ENCODE peak calls at places on chromosomes 1 and 21, in nine cellular contexts. L is fibroblast of the conjunctiva; Z is mucosa of gallbladder; F is LNCaP clone FGC; A is fibroblast of lung; T is hypothalamus; R is T-helper 9 cell; S is stimulated activated CD4-positive, alpha-beta T cell treated with anti-CD3 and anti-CD28 coated beads, Interleukin-4, amount 100 ng/mL, for 48 hours; H is sigmoid colon. Q is an unnamed sample.

GRCh38 chr1:184941735-184942134 is 32.6 kb downstream of the NIBAN1 start:
- DNase-seq in H (no peak), S (no peak), A (no peak), F (no peak), L (no peak), T (no peak), R (no peak), Z (no peak), Q (no peak)

GRCh38 chr1:94609619-94610018 is 68.1 kb upstream of the F3 start:
- DNase-seq in H (no peak), L (no peak), Z (no peak), T (no peak), R (no peak), S (no peak), A (no peak), F (no peak), Q (no peak)

GRCh38 chr1:171188388-171189266 is 3.5 kb downstream of the FMO2 start:
- DNase-seq in F (peak; percentile 17), T (no peak), H (no peak), R (peak; percentile 10), Z (peak; percentile 61), S (peak; percentile 15), A (peak; percentile 37), L (peak; percentile 74), Q (no peak)

GRCh38 chr1:98704474-98704873 is 43.0 kb downstream of the SNX7 start:
- DNase-seq in F (no peak), H (no peak), S (no peak), A (peak; percentile 66), Z (no peak), R (no peak), L (peak; percentile 0), T (no peak), Q (no peak)

GRCh38 chr1:169484683-169485426 is 889 bp downstream of the SLC19A2 start:
- DNase-seq in R (peak; percentile 7), A (peak; percentile 72), L (peak; percentile 32), S (peak; percentile 5), F (no peak), H (peak; percentile 89), T (no peak), Z (peak; percentile 61), Q (no peak)

GRCh38 chr1:180962178-180962577 is 49.5 kb downstream of the KIAA1614 start:
- DNase-seq in L (no peak), R (no peak), S (no peak), T (no peak), Z (no peak), F (no peak), A (no peak), H (no peak), Q (no peak)

GRCh38 chr1:224331326-224331725 is 1.4 kb upstream of the NVL start:
- DNase-seq in T (no peak), H (no peak), R (no peak), F (no peak), S (no peak), A (no peak), Z (no peak), L (no peak), Q (no peak)

GRCh38 chr1:110060034-110060661 is 10.3 kb downstream of the ALX3 start:
- DNase-seq in S (peak; percentile 76), H (no peak), Z (no peak), L (no peak), A (no peak), F (no peak), R (peak; percentile 76), T (no peak), Q (peak; percentile 4)

GRCh38 chr1:22288593-22289241 is 145.8 kb upstream of the WNT4 start:
- DNase-seq in S (no peak), F (no peak), L (no peak), A (no peak), Z (no peak), H (no peak), R (no peak), T (no peak), Q (no peak)

GRCh38 chr21:41068411-41069304 is 99.3 kb upstream of the BACE2 start:
- DNase-seq in L (peak; percentile 36), S (peak; percentile 63), Z (peak; percentile 81), H (peak; percentile 88), T (peak; percentile 45), R (peak; percentile 25), A (peak; percentile 62), F (peak; percentile 53), Q (peak; percentile 56)